ENCODE peak calls at places on chromosomes 1 and 21, in four cellular contexts. One of them, this sample, is unnamed.

GRCh38 chr1:115873184-115873583 is 32.3 kb upstream of the NHLH2 start:
- DNase-seq in transverse colon: no peak
- DNase-seq in progenitor cell of endocrine pancreas: no peak
- DNase-seq in fibroblast of lung: no peak
- DNase-seq in this sample: no peak

GRCh38 chr1:54355931-54356679 is 50.1 kb downstream of the SSBP3 start:
- DNase-seq in transverse colon: peak
- DNase-seq in progenitor cell of endocrine pancreas: peak
- DNase-seq in fibroblast of lung: no peak
- DNase-seq in this sample: no peak

GRCh38 chr1:20124451-20125057 is 5.2 kb upstream of the PLA2G2D start:
- DNase-seq in transverse colon: peak
- DNase-seq in progenitor cell of endocrine pancreas: no peak
- DNase-seq in fibroblast of lung: peak
- DNase-seq in this sample: peak

GRCh38 chr1:197773856-197774255 is 1.4 kb downstream of the DENND1B start:
- DNase-seq in transverse colon: no peak
- DNase-seq in progenitor cell of endocrine pancreas: no peak
- DNase-seq in fibroblast of lung: peak
- DNase-seq in this sample: no peak

GRCh38 chr1:205575294-205575885 is 56.4 kb downstream of the ELK4 start:
- DNase-seq in transverse colon: peak
- DNase-seq in progenitor cell of endocrine pancreas: no peak
- DNase-seq in fibroblast of lung: no peak
- DNase-seq in this sample: no peak

GRCh38 chr1:81899214-81899613 is 98.5 kb downstream of the ADGRL2 start:
- DNase-seq in transverse colon: no peak
- DNase-seq in progenitor cell of endocrine pancreas: no peak
- DNase-seq in fibroblast of lung: no peak
- DNase-seq in this sample: no peak

GRCh38 chr1:42043811-42044210 is 109.4 kb upstream of the GUCA2B start:
- DNase-seq in transverse colon: no peak
- DNase-seq in progenitor cell of endocrine pancreas: no peak
- DNase-seq in fibroblast of lung: no peak
- DNase-seq in this sample: no peak

GRCh38 chr1:227730630-227731151 is 4.4 kb downstream of the JMJD4 start:
- DNase-seq in transverse colon: no peak
- DNase-seq in progenitor cell of endocrine pancreas: no peak
- DNase-seq in fibroblast of lung: no peak
- DNase-seq in this sample: no peak

GRCh38 chr1:203777596-203777995 is 12.6 kb downstream of the LAX1 start:
- DNase-seq in transverse colon: no peak
- DNase-seq in progenitor cell of endocrine pancreas: no peak
- DNase-seq in fibroblast of lung: no peak
- DNase-seq in this sample: no peak

GRCh38 chr1:67818725-67819301 is 14.5 kb downstream of the GNG12 start:
- DNase-seq in transverse colon: peak
- DNase-seq in progenitor cell of endocrine pancreas: no peak
- DNase-seq in fibroblast of lung: no peak
- DNase-seq in this sample: no peak

GRCh38 chr21:35503646-35504045 is 454.5 kb upstream of the RUNX1 start:
- DNase-seq in transverse colon: no peak
- DNase-seq in progenitor cell of endocrine pancreas: no peak
- DNase-seq in fibroblast of lung: no peak
- DNase-seq in this sample: no peak

GRCh38 chr1:177301425-177302124 is 130.8 kb downstream of the BRINP2 start:
- DNase-seq in transverse colon: no peak
- DNase-seq in progenitor cell of endocrine pancreas: no peak
- DNase-seq in fibroblast of lung: no peak
- DNase-seq in this sample: no peak

GRCh38 chr1:108119500-108119899 is 80.6 kb downstream of the SLC25A24 start:
- DNase-seq in transverse colon: no peak
- DNase-seq in progenitor cell of endocrine pancreas: no peak
- DNase-seq in fibroblast of lung: no peak
- DNase-seq in this sample: no peak

GRCh38 chr1:115282825-115283224 is 55.2 kb downstream of the NGF start:
- DNase-seq in transverse colon: peak
- DNase-seq in progenitor cell of endocrine pancreas: no peak
- DNase-seq in fibroblast of lung: peak
- DNase-seq in this sample: peak

GRCh38 chr1:167564592-167564991 is 11.0 kb upstream of the CREG1 start:
- DNase-seq in transverse colon: no peak
- DNase-seq in progenitor cell of endocrine pancreas: no peak
- DNase-seq in fibroblast of lung: no peak
- DNase-seq in this sample: peak

GRCh38 chr1:232123775-232124659 is 497.4 kb downstream of the DISC1 start:
- DNase-seq in transverse colon: no peak
- DNase-seq in progenitor cell of endocrine pancreas: no peak
- DNase-seq in fibroblast of lung: no peak
- DNase-seq in this sample: no peak

GRCh38 chr1:200311256-200311655 is 98.6 kb downstream of the ZNF281 start:
- DNase-seq in transverse colon: no peak
- DNase-seq in progenitor cell of endocrine pancreas: no peak
- DNase-seq in fibroblast of lung: no peak
- DNase-seq in this sample: no peak

GRCh38 chr1:29581256-29581655 is 344.9 kb downstream of the PTPRU start:
- DNase-seq in transverse colon: no peak
- DNase-seq in progenitor cell of endocrine pancreas: no peak
- DNase-seq in fibroblast of lung: no peak
- DNase-seq in this sample: no peak

GRCh38 chr1:214617843-214618242 is 14.8 kb downstream of the CENPF start:
- DNase-seq in transverse colon: no peak
- DNase-seq in progenitor cell of endocrine pancreas: no peak
- DNase-seq in fibroblast of lung: no peak
- DNase-seq in this sample: no peak

GRCh38 chr1:59765036-59765730 is 49.6 kb upstream of the HOOK1 start:
- DNase-seq in transverse colon: no peak
- DNase-seq in progenitor cell of endocrine pancreas: no peak
- DNase-seq in fibroblast of lung: no peak
- DNase-seq in this sample: no peak

GRCh38 chr1:55203064-55203463 is 12.1 kb downstream of the USP24 start:
- DNase-seq in transverse colon: no peak
- DNase-seq in progenitor cell of endocrine pancreas: no peak
- DNase-seq in fibroblast of lung: no peak
- DNase-seq in this sample: no peak

GRCh38 chr1:46613661-46614603 is 2.7 kb downstream of the MOB3C start:
- DNase-seq in transverse colon: peak
- DNase-seq in progenitor cell of endocrine pancreas: no peak
- DNase-seq in fibroblast of lung: peak
- DNase-seq in this sample: peak

GRCh38 chr1:154992721-154993571 is 440 bp upstream of the LENEP start:
- DNase-seq in transverse colon: no peak
- DNase-seq in progenitor cell of endocrine pancreas: no peak
- DNase-seq in fibroblast of lung: peak
- DNase-seq in this sample: peak
- TF ChIP-seq CTCF in transverse colon: no peak
- TF ChIP-seq CTCF in progenitor cell of endocrine pancreas: peak
- TF ChIP-seq CTCF in fibroblast of lung: peak
- TF ChIP-seq CTCF in this sample: no peak

DNA sequence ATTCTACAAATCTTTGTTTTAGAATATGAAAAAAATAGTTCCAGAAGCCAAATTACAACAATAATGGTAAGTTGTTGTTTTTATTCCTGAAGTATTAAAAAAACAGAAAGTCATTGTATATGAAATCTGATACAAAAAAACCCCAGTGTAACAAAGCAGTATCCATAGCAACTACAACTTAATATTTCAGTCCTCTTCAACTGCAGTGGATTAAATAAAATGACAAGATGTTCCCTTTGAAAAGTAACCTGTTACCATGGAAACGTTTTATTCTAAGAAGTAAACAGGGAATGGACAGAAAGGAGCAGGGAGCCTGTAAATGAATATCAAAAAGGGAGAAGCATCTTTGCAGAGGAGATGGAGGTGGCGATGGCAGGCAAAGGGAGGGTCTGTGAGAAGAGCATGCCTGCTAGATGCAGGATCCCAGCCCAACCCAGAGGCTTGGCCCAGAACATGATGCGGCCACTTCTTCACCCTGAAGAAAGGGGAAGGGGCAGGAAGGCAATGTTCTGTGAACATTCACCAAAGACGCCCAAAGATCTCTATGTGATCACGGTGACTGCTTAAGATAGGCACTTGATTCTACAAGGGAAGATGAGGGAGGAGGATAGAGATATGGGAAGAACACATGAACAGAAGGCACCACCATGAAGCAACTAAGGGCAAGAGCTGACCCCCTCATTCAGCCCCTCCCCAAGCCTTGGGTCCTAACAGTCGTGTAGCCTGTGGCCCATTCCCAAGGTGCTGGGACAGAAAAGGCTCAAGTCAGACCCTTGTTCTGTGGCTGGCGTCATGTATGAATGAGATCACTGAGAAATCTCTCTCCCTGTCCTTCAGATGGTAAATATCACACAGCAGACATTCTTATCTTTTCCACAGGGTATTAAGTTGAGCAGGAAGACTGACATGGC is 199.9 kb downstream of the SLC45A1 start:
- DNase-seq in transverse colon: no peak
- DNase-seq in progenitor cell of endocrine pancreas: no peak
- DNase-seq in fibroblast of lung: peak
- DNase-seq in this sample: no peak
- TF ChIP-seq CTCF in transverse colon: no peak
- TF ChIP-seq CTCF in progenitor cell of endocrine pancreas: no peak
- TF ChIP-seq CTCF in fibroblast of lung: no peak
- TF ChIP-seq CTCF in this sample: no peak

GRCh38 chr1:101135526-101135925 is 101.3 kb upstream of the S1PR1 start:
- DNase-seq in transverse colon: no peak
- DNase-seq in progenitor cell of endocrine pancreas: no peak
- DNase-seq in fibroblast of lung: no peak
- DNase-seq in this sample: no peak

GRCh38 chr1:101140041-101140718 is 96.6 kb upstream of the S1PR1 start:
- DNase-seq in transverse colon: no peak
- DNase-seq in progenitor cell of endocrine pancreas: no peak
- DNase-seq in fibroblast of lung: no peak
- DNase-seq in this sample: no peak

GRCh38 chr1:101139130-101139529 is 97.7 kb upstream of the S1PR1 start:
- DNase-seq in transverse colon: no peak
- DNase-seq in progenitor cell of endocrine pancreas: no peak
- DNase-seq in fibroblast of lung: no peak
- DNase-seq in this sample: no peak

GRCh38 chr1:101137144-101138126 is 99.4 kb upstream of the S1PR1 start:
- DNase-seq in transverse colon: no peak
- DNase-seq in progenitor cell of endocrine pancreas: no peak
- DNase-seq in fibroblast of lung: peak
- DNase-seq in this sample: no peak

DNA sequence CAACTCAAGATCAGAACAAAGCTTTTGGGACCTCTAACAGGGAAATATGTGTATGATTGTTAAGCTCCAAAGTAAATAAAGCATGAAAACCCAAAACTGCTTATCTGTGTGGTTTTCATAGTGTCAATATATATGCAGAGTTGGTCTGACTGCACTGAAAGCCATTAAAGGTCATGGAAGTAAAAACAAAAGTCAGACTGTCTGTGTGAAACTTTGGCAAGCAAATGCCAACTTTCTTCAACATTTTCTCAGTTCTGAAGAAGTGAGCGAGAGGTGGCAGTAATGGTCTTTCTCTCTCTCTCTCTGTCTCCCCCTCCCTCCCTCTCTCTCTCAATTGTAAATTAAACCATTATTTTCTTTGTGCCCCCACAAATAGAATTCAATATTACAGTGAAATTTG is 100.1 kb upstream of the S1PR1 start:
- DNase-seq in transverse colon: no peak
- DNase-seq in progenitor cell of endocrine pancreas: no peak
- DNase-seq in fibroblast of lung: peak
- DNase-seq in this sample: no peak
- TF ChIP-seq CTCF in transverse colon: no peak
- TF ChIP-seq CTCF in progenitor cell of endocrine pancreas: no peak
- TF ChIP-seq CTCF in fibroblast of lung: peak
- TF ChIP-seq CTCF in this sample: no peak

DNA sequence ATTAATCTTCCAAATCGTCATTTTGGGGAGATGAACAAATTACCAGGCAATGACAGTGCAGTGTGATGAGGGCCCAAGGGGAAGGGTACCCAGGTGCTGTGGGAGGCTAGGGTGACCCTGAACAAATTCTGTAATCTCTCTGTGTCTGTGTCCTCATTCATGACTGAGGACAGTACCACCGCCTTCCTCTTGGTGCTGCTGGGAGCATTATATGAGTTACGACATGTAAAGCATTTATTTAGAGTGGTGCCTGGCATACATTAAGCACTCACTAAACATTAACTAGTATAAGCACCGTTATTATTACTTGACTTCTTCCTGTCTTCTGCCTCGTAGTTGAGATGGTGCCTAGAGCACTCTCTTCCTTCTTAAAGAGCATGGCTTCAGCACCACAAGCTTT is 468.2 kb upstream of the VAMP3 start:
- DNase-seq in transverse colon: no peak
- DNase-seq in progenitor cell of endocrine pancreas: no peak
- DNase-seq in fibroblast of lung: no peak
- DNase-seq in this sample: no peak
- TF ChIP-seq CTCF in transverse colon: no peak
- TF ChIP-seq CTCF in progenitor cell of endocrine pancreas: no peak
- TF ChIP-seq CTCF in fibroblast of lung: peak
- TF ChIP-seq CTCF in this sample: no peak

GRCh38 chr1:33653226-33653625 is 180.8 kb downstream of the ZSCAN20 start:
- DNase-seq in transverse colon: no peak
- DNase-seq in progenitor cell of endocrine pancreas: no peak
- DNase-seq in fibroblast of lung: no peak
- DNase-seq in this sample: no peak

GRCh38 chr1:33657833-33658232 is 185.4 kb downstream of the ZSCAN20 start:
- DNase-seq in transverse colon: no peak
- DNase-seq in progenitor cell of endocrine pancreas: no peak
- DNase-seq in fibroblast of lung: no peak
- DNase-seq in this sample: no peak

GRCh38 chr1:33656467-33656866 is 184.0 kb downstream of the ZSCAN20 start:
- DNase-seq in transverse colon: no peak
- DNase-seq in progenitor cell of endocrine pancreas: no peak
- DNase-seq in fibroblast of lung: no peak
- DNase-seq in this sample: no peak

GRCh38 chr1:33655496-33655895 is 183.1 kb downstream of the ZSCAN20 start:
- DNase-seq in transverse colon: no peak
- DNase-seq in progenitor cell of endocrine pancreas: no peak
- DNase-seq in fibroblast of lung: no peak
- DNase-seq in this sample: no peak

GRCh38 chr1:33654267-33654832 is 181.9 kb downstream of the ZSCAN20 start:
- DNase-seq in transverse colon: no peak
- DNase-seq in progenitor cell of endocrine pancreas: no peak
- DNase-seq in fibroblast of lung: no peak
- DNase-seq in this sample: no peak
- TF ChIP-seq CTCF in transverse colon: no peak
- TF ChIP-seq CTCF in progenitor cell of endocrine pancreas: peak
- TF ChIP-seq CTCF in fibroblast of lung: peak
- TF ChIP-seq CTCF in this sample: peak

This sample was measured in tibial artery.